ENCODE peak calls at places on chromosomes 12 and 14, in eight cellular contexts. I is ELF-1, O is H7, A is NB4, Y is GM03348, P is NCI-H1092 treated with DMSO at 0.1 percent for 48 hours, C is left ventricle myocardium inferior, Q is pulmonary artery endothelial cell. U is an unnamed sample.

GRCh38 chr14:68403191-68403781 is 389.6 kb downstream of the ZFP36L1 start:
- DNase-seq in I (no peak), O (no peak), A (no peak), Y (no peak), P (no peak), C (no peak), Q (peak), U (no peak)

GRCh38 chr12:9130244-9130643 is 14.5 kb upstream of the A2M start:
- DNase-seq in I (no peak), O (no peak), A (no peak), Y (no peak), P (no peak), C (no peak), Q (no peak), U (no peak)

GRCh38 chr14:24408764-24409163 is 10.0 kb downstream of the NYNRIN start:
- DNase-seq in I (no peak), O (peak), A (no peak), Y (peak), P (peak), C (no peak), Q (no peak), U (no peak)

GRCh38 chr14:50082308-50082742 is 34.0 kb downstream of the VCPKMT start:
- DNase-seq in I (no peak), O (no peak), A (no peak), Y (no peak), P (no peak), C (no peak), Q (no peak), U (no peak)

GRCh38 chr12:107760207-107760816 is 625 bp downstream of the PRDM4 start:
- DNase-seq in I (peak), O (peak), A (peak), Y (peak), P (peak), C (no peak), Q (no peak), U (no peak)

GRCh38 chr12:108611884-108612415 is 14.1 kb upstream of the TMEM119 start:
- DNase-seq in I (peak), O (peak), A (peak), Y (peak), P (no peak), C (no peak), Q (no peak), U (no peak)

GRCh38 chr12:26239508-26240328 is 44.3 kb downstream of the SSPN start:
- DNase-seq in I (no peak), O (no peak), A (peak), Y (peak), P (no peak), C (peak), Q (no peak), U (peak)

GRCh38 chr12:110733089-110733715 is 9.5 kb downstream of the PPP1CC start:
- DNase-seq in I (no peak), O (no peak), A (no peak), Y (peak), P (no peak), C (no peak), Q (no peak), U (peak)

GRCh38 chr12:57657744-57658143 is 24.7 kb upstream of the B4GALNT1 start:
- DNase-seq in I (no peak), O (no peak), A (no peak), Y (no peak), P (no peak), C (no peak), Q (no peak), U (no peak)